ENCODE peak calls at places on chromosomes 6 and 20, in four cellular contexts. One of them, this sample, is unnamed.

GRCh38 chr6:45619994-45620471 is 242.3 kb upstream of the SUPT3H start:
- DNase-seq in fibroblast of lung: peak; percentile 55
- DNase-seq in endodermal cell: no peak
- DNase-seq in upper lobe of left lung: no peak
- DNase-seq in this sample: no peak

GRCh38 chr6:6803180-6803978 is 214.9 kb downstream of the LY86 start:
- DNase-seq in fibroblast of lung: no peak
- DNase-seq in endodermal cell: no peak
- DNase-seq in upper lobe of left lung: peak; percentile 57
- DNase-seq in this sample: peak; percentile 61

GRCh38 chr20:63086421-63087235 is 79.9 kb upstream of the BHLHE23 start:
- DNase-seq in fibroblast of lung: no peak
- DNase-seq in endodermal cell: peak; percentile 31
- DNase-seq in upper lobe of left lung: no peak
- DNase-seq in this sample: peak; percentile 56

GRCh38 chr20:49344975-49345374 is 67.1 kb upstream of the ZNFX1 start:
- DNase-seq in fibroblast of lung: peak; percentile 86
- DNase-seq in endodermal cell: no peak
- DNase-seq in upper lobe of left lung: no peak
- DNase-seq in this sample: no peak

GRCh38 chr6:166507809-166508373 is 78.6 kb downstream of the RAMACL start:
- DNase-seq in fibroblast of lung: no peak
- DNase-seq in endodermal cell: peak; percentile 71
- DNase-seq in upper lobe of left lung: no peak
- DNase-seq in this sample: no peak

GRCh38 chr6:36769161-36769675 is 70.0 kb downstream of the CPNE5 start:
- DNase-seq in fibroblast of lung: no peak
- DNase-seq in endodermal cell: peak; percentile 62
- DNase-seq in upper lobe of left lung: no peak
- DNase-seq in this sample: no peak

GRCh38 chr6:7216941-7217621 is 95.9 kb downstream of the SSR1 start:
- DNase-seq in fibroblast of lung: peak; percentile 28
- DNase-seq in endodermal cell: peak; percentile 82
- DNase-seq in upper lobe of left lung: peak; percentile 66
- DNase-seq in this sample: no peak

GRCh38 chr6:115945306-115945705 is 115.4 kb downstream of the FRK start:
- DNase-seq in fibroblast of lung: no peak
- DNase-seq in endodermal cell: no peak
- DNase-seq in upper lobe of left lung: no peak
- DNase-seq in this sample: no peak

GRCh38 chr6:73521351-73522254 is 771 bp upstream of the EEF1A1 start:
- DNase-seq in fibroblast of lung: peak; percentile 93
- DNase-seq in endodermal cell: no peak
- DNase-seq in upper lobe of left lung: peak; percentile 66
- DNase-seq in this sample: peak; percentile 90

GRCh38 chr20:51562027-51562333 is 19.5 kb upstream of the NFATC2 start:
- DNase-seq in fibroblast of lung: peak; percentile 33
- DNase-seq in endodermal cell: no peak
- DNase-seq in upper lobe of left lung: no peak
- DNase-seq in this sample: no peak

GRCh38 chr20:34010405-34010895 is 16.7 kb downstream of the RALY start:
- DNase-seq in fibroblast of lung: no peak
- DNase-seq in endodermal cell: no peak
- DNase-seq in upper lobe of left lung: no peak
- DNase-seq in this sample: no peak

GRCh38 chr6:158408552-158409130 is 96.4 kb downstream of the TULP4 start:
- DNase-seq in fibroblast of lung: peak; percentile 85
- DNase-seq in endodermal cell: no peak
- DNase-seq in upper lobe of left lung: no peak
- DNase-seq in this sample: no peak

GRCh38 chr6:21000391-21000801 is 466.1 kb downstream of the CDKAL1 start:
- DNase-seq in fibroblast of lung: no peak
- DNase-seq in endodermal cell: no peak
- DNase-seq in upper lobe of left lung: no peak
- DNase-seq in this sample: no peak

GRCh38 chr20:63135411-63135810 is 80.5 kb downstream of the YTHDF1 start:
- DNase-seq in fibroblast of lung: no peak
- DNase-seq in endodermal cell: peak; percentile 68
- DNase-seq in upper lobe of left lung: no peak
- DNase-seq in this sample: no peak

GRCh38 chr6:135114355-135115145 is 59.9 kb upstream of the HBS1L start:
- DNase-seq in fibroblast of lung: no peak
- DNase-seq in endodermal cell: no peak
- DNase-seq in upper lobe of left lung: no peak
- DNase-seq in this sample: no peak

GRCh38 chr6:89323461-89324098 is 8.5 kb upstream of the GABRR2 start:
- DNase-seq in fibroblast of lung: peak; percentile 77
- DNase-seq in endodermal cell: no peak
- DNase-seq in upper lobe of left lung: no peak
- DNase-seq in this sample: no peak

GRCh38 chr6:166419268-166419667 is 36.5 kb upstream of the MPC1 start:
- DNase-seq in fibroblast of lung: peak; percentile 52
- DNase-seq in endodermal cell: no peak
- DNase-seq in upper lobe of left lung: no peak
- DNase-seq in this sample: no peak

GRCh38 chr20:13325033-13325432 is 104.0 kb downstream of the ISM1 start:
- DNase-seq in fibroblast of lung: peak; percentile 27
- DNase-seq in endodermal cell: peak; percentile 89
- DNase-seq in upper lobe of left lung: peak; percentile 30
- DNase-seq in this sample: no peak

GRCh38 chr6:116008470-116009229 is 52.0 kb downstream of the FRK start:
- DNase-seq in fibroblast of lung: peak; percentile 74
- DNase-seq in endodermal cell: no peak
- DNase-seq in upper lobe of left lung: no peak
- DNase-seq in this sample: no peak

GRCh38 chr6:85865665-85866372 is 223.1 kb upstream of the SYNCRIP start:
- DNase-seq in fibroblast of lung: peak; percentile 82
- DNase-seq in endodermal cell: no peak
- DNase-seq in upper lobe of left lung: no peak
- DNase-seq in this sample: no peak

GRCh38 chr6:21935561-21936028 is 342.0 kb downstream of the SOX4 start:
- DNase-seq in fibroblast of lung: peak; percentile 60
- DNase-seq in endodermal cell: peak; percentile 78
- DNase-seq in upper lobe of left lung: peak; percentile 59
- DNase-seq in this sample: no peak

GRCh38 chr6:109527989-109528388 is 45.0 kb upstream of the ZBTB24 start:
- DNase-seq in fibroblast of lung: peak; percentile 9
- DNase-seq in endodermal cell: no peak
- DNase-seq in upper lobe of left lung: no peak
- DNase-seq in this sample: no peak

GRCh38 chr6:38271081-38271480 is 368.6 kb downstream of the BTBD9 start:
- DNase-seq in fibroblast of lung: no peak
- DNase-seq in endodermal cell: no peak
- DNase-seq in upper lobe of left lung: no peak
- DNase-seq in this sample: no peak

GRCh38 chr6:104952911-104953409 is 3.9 kb upstream of the LIN28B start:
- DNase-seq in fibroblast of lung: no peak
- DNase-seq in endodermal cell: peak; percentile 93
- DNase-seq in upper lobe of left lung: no peak
- DNase-seq in this sample: no peak

GRCh38 chr6:157587127-157587729 is 206.2 kb downstream of the ZDHHC14 start:
- DNase-seq in fibroblast of lung: no peak
- DNase-seq in endodermal cell: no peak
- DNase-seq in upper lobe of left lung: no peak
- DNase-seq in this sample: no peak

GRCh38 chr6:167932468-167933276 is 64.8 kb upstream of the KIF25 start:
- DNase-seq in fibroblast of lung: no peak
- DNase-seq in endodermal cell: no peak
- DNase-seq in upper lobe of left lung: peak; percentile 45
- DNase-seq in this sample: no peak

GRCh38 chr6:15327271-15327670 is 81.4 kb downstream of the JARID2 start:
- DNase-seq in fibroblast of lung: no peak
- DNase-seq in endodermal cell: no peak
- DNase-seq in upper lobe of left lung: peak; percentile 36
- DNase-seq in this sample: no peak

GRCh38 chr20:46568570-46569129 is 18.2 kb upstream of the OCSTAMP start:
- DNase-seq in fibroblast of lung: peak; percentile 88
- DNase-seq in endodermal cell: no peak
- DNase-seq in upper lobe of left lung: peak; percentile 84
- DNase-seq in this sample: no peak

GRCh38 chr6:97850458-97851218 is 567.6 kb upstream of the MMS22L start:
- DNase-seq in fibroblast of lung: peak; percentile 1
- DNase-seq in endodermal cell: no peak
- DNase-seq in upper lobe of left lung: no peak
- DNase-seq in this sample: no peak

GRCh38 chr6:126640921-126641320 is 301.0 kb downstream of the CENPW start:
- DNase-seq in fibroblast of lung: no peak
- DNase-seq in endodermal cell: no peak
- DNase-seq in upper lobe of left lung: no peak
- DNase-seq in this sample: no peak

GRCh38 chr6:168828800-168829199 is 387.8 kb downstream of the SMOC2 start:
- DNase-seq in fibroblast of lung: no peak
- DNase-seq in endodermal cell: no peak
- DNase-seq in upper lobe of left lung: no peak
- DNase-seq in this sample: no peak

GRCh38 chr6:107679457-107679856 is 144.7 kb downstream of the SCML4 start:
- DNase-seq in fibroblast of lung: peak; percentile 55
- DNase-seq in endodermal cell: peak; percentile 82
- DNase-seq in upper lobe of left lung: no peak
- DNase-seq in this sample: no peak

DNA sequence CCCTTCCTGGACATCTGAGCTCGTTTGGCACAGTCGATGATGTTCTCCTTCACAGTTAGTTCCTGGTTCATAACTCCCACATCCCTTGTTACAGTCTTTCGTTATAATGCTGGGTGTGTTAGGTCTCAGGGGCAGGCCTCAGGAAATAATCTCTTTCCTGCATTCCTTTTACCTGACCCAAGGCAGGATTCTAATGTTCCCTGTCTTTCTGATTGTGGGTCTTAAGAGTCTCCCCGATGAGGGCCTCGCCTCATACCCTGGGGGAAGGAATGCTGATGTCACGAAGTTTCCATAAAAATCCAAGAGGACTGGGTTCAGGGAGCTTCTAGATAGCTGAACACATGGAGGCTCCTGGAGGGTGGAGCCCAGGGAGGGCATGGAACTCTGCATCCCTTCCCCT is 104.0 kb upstream of the CARMIL1 start:
- DNase-seq in fibroblast of lung: no peak
- DNase-seq in endodermal cell: no peak
- DNase-seq in upper lobe of left lung: no peak
- DNase-seq in this sample: no peak
- H3K27ac ChIP-seq in fibroblast of lung: no peak overlapping the region
- H3K27ac ChIP-seq in endodermal cell: no peak overlapping the region
- H3K27ac ChIP-seq in upper lobe of left lung: peak overlapping the region; percentile 67
- H3K27ac ChIP-seq in this sample: peak overlapping the region; percentile 16

GRCh38 chr20:25048519-25048952 is 9.4 kb downstream of the ACSS1 start:
- DNase-seq in fibroblast of lung: no peak
- DNase-seq in endodermal cell: peak; percentile 24
- DNase-seq in upper lobe of left lung: peak; percentile 80
- DNase-seq in this sample: no peak

GRCh38 chr20:25049261-25050060 is 8.5 kb downstream of the ACSS1 start:
- DNase-seq in fibroblast of lung: no peak
- DNase-seq in endodermal cell: peak; percentile 28
- DNase-seq in upper lobe of left lung: peak; percentile 17
- DNase-seq in this sample: peak; percentile 69

GRCh38 chr20:25046736-25047666 is 10.9 kb downstream of the ACSS1 start:
- DNase-seq in fibroblast of lung: no peak
- DNase-seq in endodermal cell: peak; percentile 36
- DNase-seq in upper lobe of left lung: no peak
- DNase-seq in this sample: no peak

GRCh38 chr20:25046181-25046641 is 11.7 kb downstream of the ACSS1 start:
- DNase-seq in fibroblast of lung: no peak
- DNase-seq in endodermal cell: peak; percentile 30
- DNase-seq in upper lobe of left lung: no peak
- DNase-seq in this sample: no peak

DNA sequence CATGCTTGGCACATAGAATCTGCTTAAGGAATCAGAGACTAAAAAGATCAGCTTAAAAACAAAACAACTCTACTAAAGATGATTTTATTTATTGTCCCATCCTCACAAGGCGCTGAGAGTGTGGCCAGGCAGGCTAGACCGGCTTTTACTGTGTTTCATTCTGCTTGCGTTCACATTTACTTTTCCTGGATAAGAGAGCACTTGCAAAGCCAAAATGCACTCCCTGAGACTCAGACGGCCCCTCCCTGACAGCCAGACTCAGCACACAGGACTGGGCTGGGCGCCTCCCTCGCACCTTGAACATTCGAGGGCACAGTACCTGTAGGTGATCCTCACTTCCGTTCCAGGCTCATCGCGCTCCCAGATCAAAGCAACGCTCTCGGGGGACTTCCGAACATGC is 10.2 kb downstream of the ACSS1 start:
- DNase-seq in fibroblast of lung: no peak
- DNase-seq in endodermal cell: no peak
- DNase-seq in upper lobe of left lung: peak; percentile 74
- DNase-seq in this sample: peak; percentile 42
- H3K27ac ChIP-seq in fibroblast of lung: no peak overlapping the region
- H3K27ac ChIP-seq in endodermal cell: no peak overlapping the region
- H3K27ac ChIP-seq in upper lobe of left lung: no peak overlapping the region
- H3K27ac ChIP-seq in this sample: no peak overlapping the region

DNA sequence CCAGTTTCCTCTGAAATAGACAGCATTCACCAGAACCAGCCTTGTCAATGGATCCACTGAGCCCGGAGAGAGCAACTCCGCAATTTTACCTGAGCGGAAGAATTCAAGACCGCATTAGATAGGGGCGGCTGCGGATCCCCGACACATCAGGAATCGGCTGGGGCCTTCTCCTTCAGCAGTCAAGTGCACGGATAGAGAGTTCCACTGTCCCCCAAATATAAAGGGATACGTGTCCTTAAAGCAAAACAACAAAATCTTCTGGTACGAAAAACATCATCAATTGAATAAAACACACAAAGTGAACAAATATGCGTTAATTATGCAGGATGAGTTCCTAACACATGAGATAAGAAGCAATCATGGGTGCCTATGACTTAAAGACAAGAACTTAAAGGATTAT is 18.3 kb downstream of the SERPINB6 start:
- DNase-seq in fibroblast of lung: no peak
- DNase-seq in endodermal cell: no peak
- DNase-seq in upper lobe of left lung: no peak
- DNase-seq in this sample: no peak
- H3K27ac ChIP-seq in fibroblast of lung: peak overlapping the region; percentile 49
- H3K27ac ChIP-seq in endodermal cell: no peak overlapping the region
- H3K27ac ChIP-seq in upper lobe of left lung: peak overlapping the region; percentile 82
- H3K27ac ChIP-seq in this sample: peak overlapping the region; percentile 65

DNA sequence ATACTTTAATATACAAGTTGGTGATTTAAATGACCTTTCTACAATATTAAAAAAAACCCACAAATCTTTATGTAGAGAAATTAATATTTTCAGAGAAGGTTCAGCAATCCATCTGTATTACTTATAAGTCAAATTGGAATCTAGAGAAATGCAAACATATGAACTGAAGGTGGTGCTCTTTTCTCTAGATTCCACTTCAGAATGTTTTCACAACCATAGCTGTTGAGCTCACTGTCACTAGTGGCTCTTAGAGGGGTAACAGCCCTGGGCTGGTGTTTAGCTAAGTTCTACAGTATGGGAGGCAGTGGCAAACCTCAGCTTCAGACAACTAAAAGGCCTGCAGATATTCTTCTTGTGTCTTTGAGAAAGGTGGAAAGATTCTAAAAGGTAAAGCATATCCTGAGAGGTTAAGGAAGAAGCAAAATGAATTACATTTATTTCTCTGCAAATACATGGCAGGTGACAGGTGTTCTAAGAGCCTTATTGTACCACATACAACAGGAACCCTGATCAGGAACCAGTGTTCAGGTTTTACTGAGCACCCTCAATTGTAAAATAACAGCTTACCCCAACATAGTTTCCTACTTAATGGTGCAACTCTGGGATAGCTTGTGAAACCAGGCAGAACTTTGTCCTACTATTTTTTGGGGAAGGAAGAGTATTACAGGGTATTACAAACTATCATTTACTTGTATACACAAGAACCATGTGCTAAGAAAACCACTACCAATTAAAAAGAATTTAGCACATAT is 56.6 kb upstream of the SAMHD1 start:
- DNase-seq in fibroblast of lung: peak; percentile 53
- DNase-seq in endodermal cell: no peak
- DNase-seq in upper lobe of left lung: no peak
- DNase-seq in this sample: no peak
- H3K27ac ChIP-seq in fibroblast of lung: no peak overlapping the region
- H3K27ac ChIP-seq in endodermal cell: no peak overlapping the region
- H3K27ac ChIP-seq in upper lobe of left lung: peak overlapping the region; percentile 48
- H3K27ac ChIP-seq in this sample: no peak overlapping the region

This sample was measured in ascending aorta.